ENCODE peak calls at places on chromosomes 6 and 20, in four cellular contexts. P, R, G and X are unnamed samples.

GRCh38 chr6:150266963-150267685 is 101.7 kb upstream of the IYD start:
- DNase-seq in P (no peak), R (no peak), G (no peak), X (no peak)

GRCh38 chr6:354631-355280 is 36.8 kb upstream of the IRF4 start:
- DNase-seq in P (no peak), R (no peak), G (no peak), X (no peak)

GRCh38 chr6:135181333-135182119 is 418 bp downstream of the MYB start:
- DNase-seq in P (no peak), R (no peak), G (no peak), X (no peak)

GRCh38 chr6:147510949-147511590 is 2.6 kb downstream of the SAMD5 start:
- DNase-seq in P (no peak), R (no peak), G (peak; percentile 36), X (no peak)

GRCh38 chr20:41534842-41535241 is 83.3 kb downstream of the CHD6 start:
- DNase-seq in P (no peak), R (no peak), G (peak; percentile 23), X (no peak)

GRCh38 chr20:38186788-38187221 is 21.7 kb upstream of the TGM2 start:
- DNase-seq in P (no peak), R (no peak), G (no peak), X (no peak)

GRCh38 chr6:157220485-157220884 is 102.8 kb downstream of the TMEM242 start:
- DNase-seq in P (no peak), R (no peak), G (no peak), X (no peak)

GRCh38 chr6:50902260-50902659 is 83.6 kb downstream of the TFAP2B start:
- DNase-seq in P (no peak), R (no peak), G (no peak), X (no peak)

GRCh38 chr6:6556738-6557503 is 31.6 kb upstream of the LY86 start:
- DNase-seq in P (no peak), R (no peak), G (peak; percentile 81), X (peak; percentile 64)

GRCh38 chr20:35329435-35330139 is 37.4 kb upstream of the FAM83C start:
- DNase-seq in P (no peak), R (no peak), G (peak; percentile 80), X (peak; percentile 63)

GRCh38 chr6:142850653-142851434 is 94.1 kb downstream of the HIVEP2 start:
- DNase-seq in P (no peak), R (peak; percentile 64), G (no peak), X (no peak)

GRCh38 chr20:49568491-49569151 is 684 bp upstream of the PTGIS start:
- DNase-seq in P (no peak), R (no peak), G (no peak), X (no peak)

GRCh38 chr6:139126255-139126654 is 8.6 kb upstream of the HECA start:
- DNase-seq in P (no peak), R (no peak), G (no peak), X (no peak)

GRCh38 chr6:31083742-31084354 is 28.5 kb downstream of the C6orf15 start:
- DNase-seq in P (no peak), R (no peak), G (peak; percentile 69), X (peak; percentile 40)

GRCh38 chr20:62580052-62580451 is 62.3 kb upstream of the SLCO4A1 start:
- DNase-seq in P (no peak), R (no peak), G (no peak), X (no peak)

GRCh38 chr20:45919536-45919933 is 7.6 kb upstream of the PLTP start:
- DNase-seq in P (no peak), R (no peak), G (no peak), X (no peak)

GRCh38 chr20:58677205-58677604 is 15.4 kb upstream of the NPEPL1 start:
- DNase-seq in P (no peak), R (no peak), G (no peak), X (no peak)
- TF ChIP-seq SPI1 in P (no peak), R (no peak), G (no peak), X (no peak)

GRCh38 chr6:145289573-145289972 is 445.7 kb downstream of the EPM2A start:
- DNase-seq in P (no peak), R (no peak), G (no peak), X (no peak)
- TF ChIP-seq SPI1 in P (no peak), R (no peak), G (no peak), X (no peak)

DNA sequence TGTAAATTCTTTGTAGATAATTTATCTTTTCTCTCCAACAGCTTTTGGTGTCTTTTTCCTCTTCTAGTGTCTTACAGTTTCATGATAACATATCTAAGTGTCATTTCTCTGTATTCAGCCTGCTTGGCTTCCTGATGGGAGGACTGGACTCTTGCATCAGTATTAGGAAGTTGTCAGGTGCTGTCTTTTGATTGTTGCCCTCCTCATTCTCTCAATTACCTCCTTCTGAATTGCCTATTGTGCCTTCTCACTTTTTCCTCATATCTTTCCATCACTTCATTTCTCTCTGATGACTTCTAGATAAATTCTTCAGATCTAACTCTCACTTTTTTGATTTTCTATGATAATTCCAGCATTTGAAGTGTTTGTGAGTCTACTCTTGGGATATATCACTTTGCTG is 154.4 kb upstream of the MLIP start:
- DNase-seq in P (no peak), R (no peak), G (no peak), X (no peak)
- TF ChIP-seq SPI1 in P (no peak), R (no peak), G (no peak), X (no peak)

GRCh38 chr20:13131688-13132087 is 89.4 kb upstream of the ISM1 start:
- DNase-seq in P (no peak), R (no peak), G (no peak), X (no peak)
- TF ChIP-seq SPI1 in P (no peak), R (no peak), G (no peak), X (no peak)

DNA sequence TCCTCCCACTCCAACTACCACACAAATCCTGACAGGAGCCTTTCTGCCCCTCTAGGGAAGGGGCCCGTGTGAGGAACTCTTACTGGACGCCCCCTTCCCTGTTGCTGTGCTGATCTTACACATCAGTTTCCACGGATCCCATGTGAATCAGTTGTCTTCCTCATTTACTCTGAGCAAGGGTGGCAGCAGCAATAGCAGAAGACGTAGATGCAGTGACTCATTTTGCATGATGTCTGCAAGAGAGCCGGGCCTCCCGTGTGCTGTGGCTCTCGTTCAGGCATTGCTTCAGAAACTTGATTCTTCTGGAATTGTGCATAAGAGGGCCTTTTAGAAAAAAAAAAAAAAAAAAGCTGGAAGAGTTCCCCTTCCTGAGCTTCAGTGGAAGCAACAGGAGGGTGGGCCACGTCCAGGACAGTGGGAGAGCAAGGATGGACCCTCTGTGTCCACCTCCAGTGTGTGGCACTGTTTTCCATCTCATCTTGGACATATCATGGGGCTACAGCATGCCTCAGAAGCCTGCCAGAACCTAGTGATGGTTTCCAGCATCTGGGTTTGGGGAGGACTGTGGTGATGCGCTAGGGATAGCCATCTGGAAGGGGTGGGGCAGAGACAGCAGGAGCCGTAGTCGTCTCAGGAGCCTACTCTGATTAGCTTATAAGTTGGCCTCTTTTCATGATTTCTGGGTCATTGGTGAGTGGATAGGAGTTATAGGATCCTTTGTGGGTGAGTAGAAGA is 62.1 kb downstream of the FOXO3 start:
- DNase-seq in P (no peak), R (no peak), G (no peak), X (peak; percentile 78)
- TF ChIP-seq SPI1 in P (no peak), R (no peak), G (peak; percentile 53), X (peak; percentile 87)

DNA sequence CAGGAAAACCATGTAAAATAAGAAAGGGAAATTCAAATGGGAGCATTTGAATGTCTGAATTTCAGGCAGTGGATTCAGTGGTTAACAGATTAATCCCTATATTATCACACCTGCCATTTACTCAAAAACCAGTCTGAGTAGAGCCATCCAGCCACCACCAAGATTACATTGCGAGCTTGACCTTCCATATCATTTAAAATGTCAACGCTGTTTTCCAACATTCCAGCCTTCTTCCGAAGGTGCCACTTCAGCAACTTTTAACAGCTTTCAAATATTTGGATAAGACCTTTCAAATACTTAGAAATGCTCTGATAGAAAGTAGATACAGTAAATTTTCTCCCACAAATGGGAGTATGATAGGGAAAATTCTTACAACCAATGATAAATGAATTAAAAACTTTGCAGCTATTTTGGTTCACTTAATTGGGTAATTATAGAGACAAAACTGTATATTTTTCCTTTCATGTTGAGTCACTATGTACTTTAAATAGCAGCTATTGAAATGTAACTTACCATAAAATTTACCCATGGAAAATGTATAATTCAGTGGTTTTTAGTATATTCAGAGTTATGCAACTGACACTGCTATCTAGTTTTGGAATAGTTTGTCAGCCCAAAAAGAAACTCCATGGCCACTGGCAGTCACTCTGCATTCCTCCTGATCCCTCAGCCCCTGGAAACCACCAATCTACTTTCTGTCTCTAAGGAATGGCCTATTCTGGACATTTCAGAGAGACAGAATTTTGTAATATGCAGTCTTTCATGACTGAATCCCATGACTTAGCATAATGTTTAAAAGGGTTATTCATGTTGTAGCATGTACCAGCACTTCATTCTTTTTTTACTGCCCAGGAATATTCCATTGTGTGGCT is 21.6 kb downstream of the EZR start:
- DNase-seq in P (no peak), R (no peak), G (no peak), X (no peak)
- TF ChIP-seq SPI1 in P (no peak), R (no peak), G (no peak), X (no peak)

GRCh38 chr6:3120765-3121089 is 2.2 kb downstream of the BPHL start:
- DNase-seq in P (no peak), R (no peak), G (no peak), X (no peak)
- TF ChIP-seq SPI1 in P (no peak), R (no peak), G (no peak), X (no peak)

DNA sequence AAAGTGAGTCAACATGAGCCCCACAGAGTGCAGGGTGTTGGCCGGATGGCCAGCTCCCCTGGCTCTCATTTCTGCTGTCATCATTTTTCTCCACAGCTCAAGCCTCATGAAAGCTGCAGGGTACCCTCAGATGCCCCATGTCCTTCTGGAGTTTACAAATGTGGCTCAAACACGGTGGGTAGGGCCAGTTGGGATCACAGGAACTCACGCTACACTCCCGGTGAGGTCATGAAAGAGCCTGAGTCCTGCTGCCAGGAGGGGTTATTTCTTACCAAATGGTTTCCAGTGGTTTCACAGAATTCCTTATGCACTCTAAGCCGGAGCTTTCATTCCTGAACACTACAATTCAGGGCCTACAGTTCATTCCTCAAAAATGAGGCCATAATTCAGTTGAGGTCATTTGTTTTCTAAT is 78.7 kb downstream of the TMEM170B start:
- DNase-seq in P (no peak), R (no peak), G (no peak), X (no peak)
- TF ChIP-seq SPI1 in P (no peak), R (no peak), G (no peak), X (no peak)

GRCh38 chr6:81861281-81861680 is 108.8 kb upstream of the TENT5A start:
- DNase-seq in P (no peak), R (no peak), G (no peak), X (no peak)

GRCh38 chr6:81863123-81863522 is 110.6 kb upstream of the TENT5A start:
- DNase-seq in P (no peak), R (no peak), G (no peak), X (no peak)

GRCh38 chr6:81856872-81857271 is 104.4 kb upstream of the TENT5A start:
- DNase-seq in P (no peak), R (no peak), G (no peak), X (no peak)

GRCh38 chr6:81857812-81858211 is 105.3 kb upstream of the TENT5A start:
- DNase-seq in P (no peak), R (no peak), G (no peak), X (no peak)

GRCh38 chr6:81859884-81860283 is 107.4 kb upstream of the TENT5A start:
- DNase-seq in P (no peak), R (no peak), G (no peak), X (no peak)
- TF ChIP-seq SPI1 in P (no peak), R (no peak), G (no peak), X (no peak)